ENCODE peak calls at places on chromosomes 2 and 18, in nine cellular contexts. One of them, this sample, is unnamed.

GRCh38 chr2:15096873-15097272 is 464.3 kb downstream of the NBAS start:
- DNase-seq in NCI-H146: peak; percentile 7
- DNase-seq in skeletal muscle cell: peak; percentile 11
- DNase-seq in effector memory CD4-positive, alpha-beta T cell: no peak
- DNase-seq in H7: no peak
- DNase-seq in frontal cortex: no peak
- DNase-seq in activated T-cell treated with anti-CD3 and anti-CD28 coated beads, Interleukin-2, amount 50 U/mL, for 1 hour: no peak
- DNase-seq in activated naive CD4-positive, alpha-beta T cell: no peak
- DNase-seq in HTR-8/SVneo: no peak
- DNase-seq in this sample: no peak

GRCh38 chr18:44229693-44230108 is 451.0 kb upstream of the SETBP1 start:
- DNase-seq in NCI-H146: no peak
- DNase-seq in effector memory CD4-positive, alpha-beta T cell: no peak
- DNase-seq in H7: no peak
- DNase-seq in frontal cortex: peak; percentile 7
- DNase-seq in activated T-cell treated with anti-CD3 and anti-CD28 coated beads, Interleukin-2, amount 50 U/mL, for 1 hour: no peak
- DNase-seq in skeletal muscle cell: peak; percentile 66
- DNase-seq in activated naive CD4-positive, alpha-beta T cell: no peak
- DNase-seq in HTR-8/SVneo: no peak
- DNase-seq in this sample: peak; percentile 74

GRCh38 chr2:75138528-75138927 is 60.8 kb downstream of the TACR1 start:
- DNase-seq in activated naive CD4-positive, alpha-beta T cell: no peak
- DNase-seq in activated T-cell treated with anti-CD3 and anti-CD28 coated beads, Interleukin-2, amount 50 U/mL, for 1 hour: no peak
- DNase-seq in frontal cortex: no peak
- DNase-seq in effector memory CD4-positive, alpha-beta T cell: no peak
- DNase-seq in NCI-H146: no peak
- DNase-seq in skeletal muscle cell: no peak
- DNase-seq in H7: no peak
- DNase-seq in HTR-8/SVneo: no peak
- DNase-seq in this sample: no peak

GRCh38 chr2:159895258-159896209 is 97.5 kb upstream of the CD302 start:
- DNase-seq in NCI-H146: no peak
- DNase-seq in activated T-cell treated with anti-CD3 and anti-CD28 coated beads, Interleukin-2, amount 50 U/mL, for 1 hour: no peak
- DNase-seq in effector memory CD4-positive, alpha-beta T cell: no peak
- DNase-seq in frontal cortex: no peak
- DNase-seq in skeletal muscle cell: no peak
- DNase-seq in activated naive CD4-positive, alpha-beta T cell: no peak
- DNase-seq in HTR-8/SVneo: no peak
- DNase-seq in H7: no peak
- DNase-seq in this sample: no peak

GRCh38 chr2:216346781-216347180 is 25.5 kb downstream of the MARCHF4 start:
- DNase-seq in skeletal muscle cell: no peak
- DNase-seq in activated naive CD4-positive, alpha-beta T cell: no peak
- DNase-seq in H7: no peak
- DNase-seq in activated T-cell treated with anti-CD3 and anti-CD28 coated beads, Interleukin-2, amount 50 U/mL, for 1 hour: no peak
- DNase-seq in NCI-H146: no peak
- DNase-seq in effector memory CD4-positive, alpha-beta T cell: no peak
- DNase-seq in frontal cortex: no peak
- DNase-seq in HTR-8/SVneo: no peak
- DNase-seq in this sample: no peak

GRCh38 chr2:29946465-29946864 is 25.1 kb upstream of the ALK start:
- DNase-seq in frontal cortex: no peak
- DNase-seq in skeletal muscle cell: no peak
- DNase-seq in activated naive CD4-positive, alpha-beta T cell: no peak
- DNase-seq in effector memory CD4-positive, alpha-beta T cell: no peak
- DNase-seq in NCI-H146: no peak
- DNase-seq in activated T-cell treated with anti-CD3 and anti-CD28 coated beads, Interleukin-2, amount 50 U/mL, for 1 hour: no peak
- DNase-seq in H7: no peak
- DNase-seq in HTR-8/SVneo: no peak
- DNase-seq in this sample: no peak

GRCh38 chr2:43539991-43540860 is 55.6 kb downstream of the THADA start:
- DNase-seq in effector memory CD4-positive, alpha-beta T cell: no peak
- DNase-seq in NCI-H146: no peak
- DNase-seq in H7: no peak
- DNase-seq in skeletal muscle cell: peak; percentile 99
- DNase-seq in HTR-8/SVneo: no peak
- DNase-seq in activated naive CD4-positive, alpha-beta T cell: no peak
- DNase-seq in activated T-cell treated with anti-CD3 and anti-CD28 coated beads, Interleukin-2, amount 50 U/mL, for 1 hour: no peak
- DNase-seq in frontal cortex: no peak
- DNase-seq in this sample: peak; percentile 48

GRCh38 chr18:48715651-48716354 is 177.0 kb downstream of the CTIF start:
- DNase-seq in HTR-8/SVneo: no peak
- DNase-seq in NCI-H146: no peak
- DNase-seq in effector memory CD4-positive, alpha-beta T cell: no peak
- DNase-seq in frontal cortex: no peak
- DNase-seq in activated naive CD4-positive, alpha-beta T cell: no peak
- DNase-seq in H7: no peak
- DNase-seq in activated T-cell treated with anti-CD3 and anti-CD28 coated beads, Interleukin-2, amount 50 U/mL, for 1 hour: no peak
- DNase-seq in skeletal muscle cell: no peak
- DNase-seq in this sample: no peak

GRCh38 chr2:150480241-150480640 is 7.2 kb downstream of the RND3 start:
- DNase-seq in activated T-cell treated with anti-CD3 and anti-CD28 coated beads, Interleukin-2, amount 50 U/mL, for 1 hour: no peak
- DNase-seq in frontal cortex: no peak
- DNase-seq in NCI-H146: no peak
- DNase-seq in skeletal muscle cell: no peak
- DNase-seq in H7: no peak
- DNase-seq in activated naive CD4-positive, alpha-beta T cell: no peak
- DNase-seq in HTR-8/SVneo: no peak
- DNase-seq in effector memory CD4-positive, alpha-beta T cell: no peak
- DNase-seq in this sample: no peak

GRCh38 chr2:76998713-76999112 is 523.5 kb downstream of the LRRTM4 start:
- DNase-seq in skeletal muscle cell: peak; percentile 13
- DNase-seq in NCI-H146: peak; percentile 25
- DNase-seq in effector memory CD4-positive, alpha-beta T cell: no peak
- DNase-seq in frontal cortex: no peak
- DNase-seq in HTR-8/SVneo: peak; percentile 3
- DNase-seq in H7: no peak
- DNase-seq in activated T-cell treated with anti-CD3 and anti-CD28 coated beads, Interleukin-2, amount 50 U/mL, for 1 hour: no peak
- DNase-seq in activated naive CD4-positive, alpha-beta T cell: no peak
- DNase-seq in this sample: no peak

GRCh38 chr2:16718551-16719404 is 53.1 kb upstream of the CYRIA start:
- DNase-seq in effector memory CD4-positive, alpha-beta T cell: no peak
- DNase-seq in NCI-H146: no peak
- DNase-seq in frontal cortex: no peak
- DNase-seq in H7: no peak
- DNase-seq in HTR-8/SVneo: no peak
- DNase-seq in skeletal muscle cell: no peak
- DNase-seq in activated naive CD4-positive, alpha-beta T cell: no peak
- DNase-seq in activated T-cell treated with anti-CD3 and anti-CD28 coated beads, Interleukin-2, amount 50 U/mL, for 1 hour: no peak
- DNase-seq in this sample: no peak

GRCh38 chr2:181058378-181059269 is 78.2 kb downstream of the UBE2E3 start:
- DNase-seq in frontal cortex: no peak
- DNase-seq in H7: no peak
- DNase-seq in effector memory CD4-positive, alpha-beta T cell: no peak
- DNase-seq in skeletal muscle cell: no peak
- DNase-seq in activated naive CD4-positive, alpha-beta T cell: no peak
- DNase-seq in activated T-cell treated with anti-CD3 and anti-CD28 coated beads, Interleukin-2, amount 50 U/mL, for 1 hour: no peak
- DNase-seq in NCI-H146: no peak
- DNase-seq in HTR-8/SVneo: no peak
- DNase-seq in this sample: no peak

GRCh38 chr2:104473568-104473967 is 380.3 kb upstream of the POU3F3 start:
- DNase-seq in frontal cortex: no peak
- DNase-seq in skeletal muscle cell: no peak
- DNase-seq in activated T-cell treated with anti-CD3 and anti-CD28 coated beads, Interleukin-2, amount 50 U/mL, for 1 hour: no peak
- DNase-seq in effector memory CD4-positive, alpha-beta T cell: no peak
- DNase-seq in HTR-8/SVneo: no peak
- DNase-seq in H7: no peak
- DNase-seq in activated naive CD4-positive, alpha-beta T cell: no peak
- DNase-seq in NCI-H146: no peak
- DNase-seq in this sample: no peak

GRCh38 chr2:46644690-46645385 is 165.5 kb downstream of the TMEM247 start:
- DNase-seq in activated naive CD4-positive, alpha-beta T cell: no peak
- DNase-seq in skeletal muscle cell: no peak
- DNase-seq in NCI-H146: peak; percentile 43
- DNase-seq in H7: no peak
- DNase-seq in effector memory CD4-positive, alpha-beta T cell: no peak
- DNase-seq in HTR-8/SVneo: no peak
- DNase-seq in activated T-cell treated with anti-CD3 and anti-CD28 coated beads, Interleukin-2, amount 50 U/mL, for 1 hour: no peak
- DNase-seq in frontal cortex: no peak
- DNase-seq in this sample: no peak

GRCh38 chr2:214311031-214311533 is 99.8 kb upstream of the VWC2L start:
- DNase-seq in H7: peak; percentile 31
- DNase-seq in NCI-H146: no peak
- DNase-seq in frontal cortex: no peak
- DNase-seq in activated naive CD4-positive, alpha-beta T cell: no peak
- DNase-seq in effector memory CD4-positive, alpha-beta T cell: no peak
- DNase-seq in HTR-8/SVneo: no peak
- DNase-seq in activated T-cell treated with anti-CD3 and anti-CD28 coated beads, Interleukin-2, amount 50 U/mL, for 1 hour: no peak
- DNase-seq in skeletal muscle cell: no peak
- DNase-seq in this sample: no peak

GRCh38 chr2:101179982-101180381 is 28.8 kb upstream of the TBC1D8 start:
- DNase-seq in activated T-cell treated with anti-CD3 and anti-CD28 coated beads, Interleukin-2, amount 50 U/mL, for 1 hour: no peak
- DNase-seq in HTR-8/SVneo: no peak
- DNase-seq in frontal cortex: no peak
- DNase-seq in activated naive CD4-positive, alpha-beta T cell: no peak
- DNase-seq in NCI-H146: no peak
- DNase-seq in H7: no peak
- DNase-seq in effector memory CD4-positive, alpha-beta T cell: no peak
- DNase-seq in skeletal muscle cell: no peak
- DNase-seq in this sample: no peak

GRCh38 chr2:211879323-211879722 is 659.3 kb downstream of the ERBB4 start:
- DNase-seq in HTR-8/SVneo: no peak
- DNase-seq in frontal cortex: no peak
- DNase-seq in effector memory CD4-positive, alpha-beta T cell: no peak
- DNase-seq in activated T-cell treated with anti-CD3 and anti-CD28 coated beads, Interleukin-2, amount 50 U/mL, for 1 hour: no peak
- DNase-seq in H7: no peak
- DNase-seq in skeletal muscle cell: no peak
- DNase-seq in NCI-H146: peak; percentile 8
- DNase-seq in activated naive CD4-positive, alpha-beta T cell: no peak
- DNase-seq in this sample: no peak

GRCh38 chr18:35641916-35642315 is 60.4 kb downstream of the GALNT1 start:
- DNase-seq in activated T-cell treated with anti-CD3 and anti-CD28 coated beads, Interleukin-2, amount 50 U/mL, for 1 hour: no peak
- DNase-seq in activated naive CD4-positive, alpha-beta T cell: no peak
- DNase-seq in H7: no peak
- DNase-seq in frontal cortex: no peak
- DNase-seq in effector memory CD4-positive, alpha-beta T cell: no peak
- DNase-seq in skeletal muscle cell: no peak
- DNase-seq in HTR-8/SVneo: no peak
- DNase-seq in NCI-H146: no peak
- DNase-seq in this sample: no peak

This sample was measured in left ventricle myocardium inferior.